ENCODE peak calls at places on chromosomes 4 and X, in six cellular contexts. One of them, this sample, is unnamed.

GRCh38 chr4:52641853-52642563 is 17.1 kb downstream of the USP46 start:
- DNase-seq in SK-N-SH: no peak
- DNase-seq in neural progenitor cell: no peak
- DNase-seq in PC-3: peak
- DNase-seq in HCT116: peak
- DNase-seq in GM23248: peak
- DNase-seq in this sample: no peak

GRCh38 chr4:8305851-8306361 is 36.4 kb downstream of the HTRA3 start:
- DNase-seq in SK-N-SH: no peak
- DNase-seq in GM23248: no peak
- DNase-seq in HCT116: no peak
- DNase-seq in PC-3: no peak
- DNase-seq in neural progenitor cell: no peak
- DNase-seq in this sample: no peak

GRCh38 chrX:45668686-45669443 is 468.2 kb upstream of the DIPK2B start:
- DNase-seq in PC-3: peak
- DNase-seq in GM23248: peak
- DNase-seq in HCT116: peak
- DNase-seq in SK-N-SH: no peak
- DNase-seq in neural progenitor cell: no peak
- DNase-seq in this sample: no peak

GRCh38 chr4:72911316-72911715 is 158.2 kb downstream of the COX18 start:
- DNase-seq in SK-N-SH: no peak
- DNase-seq in neural progenitor cell: no peak
- DNase-seq in PC-3: no peak
- DNase-seq in GM23248: no peak
- DNase-seq in HCT116: no peak
- DNase-seq in this sample: no peak

GRCh38 chrX:70030242-70030823 is 19.4 kb downstream of the AWAT2 start:
- DNase-seq in SK-N-SH: peak
- DNase-seq in GM23248: peak
- DNase-seq in neural progenitor cell: peak
- DNase-seq in HCT116: peak
- DNase-seq in PC-3: peak
- DNase-seq in this sample: peak

GRCh38 chr4:117331817-117332216 is 246.4 kb upstream of the TRAM1L1 start:
- DNase-seq in neural progenitor cell: no peak
- DNase-seq in SK-N-SH: no peak
- DNase-seq in PC-3: no peak
- DNase-seq in HCT116: no peak
- DNase-seq in GM23248: no peak
- DNase-seq in this sample: no peak

GRCh38 chr4:17324431-17324830 is 187.5 kb downstream of the QDPR start:
- DNase-seq in neural progenitor cell: peak
- DNase-seq in SK-N-SH: peak
- DNase-seq in PC-3: peak
- DNase-seq in HCT116: peak
- DNase-seq in GM23248: peak
- DNase-seq in this sample: peak

GRCh38 chr4:39126256-39127095 is 55.9 kb upstream of the WDR19 start:
- DNase-seq in HCT116: no peak
- DNase-seq in GM23248: no peak
- DNase-seq in SK-N-SH: no peak
- DNase-seq in PC-3: no peak
- DNase-seq in neural progenitor cell: no peak
- DNase-seq in this sample: no peak

GRCh38 chrX:120299928-120300327 is 11.3 kb downstream of the TMEM255A start:
- DNase-seq in neural progenitor cell: peak
- DNase-seq in GM23248: no peak
- DNase-seq in HCT116: no peak
- DNase-seq in SK-N-SH: no peak
- DNase-seq in PC-3: peak
- DNase-seq in this sample: no peak

GRCh38 chrX:38154340-38154739 is 66.3 kb downstream of the SRPX start:
- DNase-seq in PC-3: no peak
- DNase-seq in SK-N-SH: no peak
- DNase-seq in HCT116: no peak
- DNase-seq in GM23248: no peak
- DNase-seq in neural progenitor cell: no peak
- DNase-seq in this sample: no peak

GRCh38 chr4:73815145-73815544 is 21.3 kb upstream of the CXCL6 start:
- DNase-seq in PC-3: peak
- DNase-seq in HCT116: no peak
- DNase-seq in SK-N-SH: no peak
- DNase-seq in neural progenitor cell: no peak
- DNase-seq in GM23248: no peak
- DNase-seq in this sample: no peak

GRCh38 chrX:73448379-73448778 is 1.5 kb downstream of the CDX4 start:
- DNase-seq in GM23248: peak
- DNase-seq in neural progenitor cell: peak
- DNase-seq in PC-3: no peak
- DNase-seq in SK-N-SH: no peak
- DNase-seq in HCT116: no peak
- DNase-seq in this sample: no peak

GRCh38 chrX:24148118-24148517 is 1.4 kb upstream of the ZFX start:
- DNase-seq in GM23248: no peak
- DNase-seq in neural progenitor cell: no peak
- DNase-seq in HCT116: no peak
- DNase-seq in SK-N-SH: no peak
- DNase-seq in PC-3: no peak
- DNase-seq in this sample: no peak

GRCh38 chr4:155759372-155760252 is 791 bp downstream of the GUCY1B1 start:
- DNase-seq in GM23248: peak
- DNase-seq in SK-N-SH: peak
- DNase-seq in PC-3: peak
- DNase-seq in neural progenitor cell: peak
- DNase-seq in HCT116: no peak
- DNase-seq in this sample: peak

GRCh38 chr4:78784255-78784654 is 8.1 kb downstream of the BMP2K start:
- DNase-seq in neural progenitor cell: peak
- DNase-seq in GM23248: peak
- DNase-seq in HCT116: no peak
- DNase-seq in PC-3: no peak
- DNase-seq in SK-N-SH: no peak
- DNase-seq in this sample: no peak

GRCh38 chrX:79477691-79478090 is 110.6 kb upstream of the ITM2A start:
- DNase-seq in HCT116: no peak
- DNase-seq in GM23248: no peak
- DNase-seq in PC-3: peak
- DNase-seq in SK-N-SH: no peak
- DNase-seq in neural progenitor cell: no peak
- DNase-seq in this sample: no peak

GRCh38 chrX:39895228-39896110 is 202.3 kb downstream of the BCOR start:
- DNase-seq in SK-N-SH: no peak
- DNase-seq in neural progenitor cell: no peak
- DNase-seq in PC-3: peak
- DNase-seq in HCT116: no peak
- DNase-seq in GM23248: peak
- DNase-seq in this sample: no peak

GRCh38 chrX:39891781-39892180 is 206.0 kb downstream of the BCOR start:
- DNase-seq in HCT116: no peak
- DNase-seq in GM23248: no peak
- DNase-seq in neural progenitor cell: no peak
- DNase-seq in PC-3: peak
- DNase-seq in SK-N-SH: no peak
- DNase-seq in this sample: no peak

GRCh38 chrX:39894626-39895025 is 203.1 kb downstream of the BCOR start:
- DNase-seq in neural progenitor cell: no peak
- DNase-seq in HCT116: no peak
- DNase-seq in PC-3: peak
- DNase-seq in SK-N-SH: no peak
- DNase-seq in GM23248: no peak
- DNase-seq in this sample: peak

GRCh38 chrX:39890807-39891206 is 207.0 kb downstream of the BCOR start:
- DNase-seq in HCT116: no peak
- DNase-seq in GM23248: no peak
- DNase-seq in PC-3: no peak
- DNase-seq in SK-N-SH: no peak
- DNase-seq in neural progenitor cell: no peak
- DNase-seq in this sample: no peak

GRCh38 chrX:39893417-39894338 is 204.1 kb downstream of the BCOR start:
- DNase-seq in neural progenitor cell: no peak
- DNase-seq in HCT116: no peak
- DNase-seq in SK-N-SH: no peak
- DNase-seq in PC-3: no peak
- DNase-seq in GM23248: no peak
- DNase-seq in this sample: no peak
- H3K4me2 ChIP-seq in neural progenitor cell: no peak
- H3K4me2 ChIP-seq in HCT116: no peak
- H3K4me2 ChIP-seq in SK-N-SH: no peak
- H3K4me2 ChIP-seq in PC-3: peak
- H3K4me2 ChIP-seq in GM23248: no peak
- H3K4me2 ChIP-seq in this sample: no peak

GRCh38 chrX:49237060-49237459 is 1.8 kb downstream of the CCDC22 start:
- DNase-seq in GM23248: no peak
- DNase-seq in SK-N-SH: no peak
- DNase-seq in PC-3: no peak
- DNase-seq in HCT116: no peak
- DNase-seq in neural progenitor cell: no peak
- DNase-seq in this sample: no peak
- TF ChIP-seq EZH2phosphoT487 in GM23248: no peak
- TF ChIP-seq EZH2phosphoT487 in SK-N-SH: no peak
- TF ChIP-seq EZH2phosphoT487 in PC-3: no peak
- TF ChIP-seq EZH2phosphoT487 in HCT116: no peak
- TF ChIP-seq EZH2phosphoT487 in neural progenitor cell: no peak
- TF ChIP-seq EZH2phosphoT487 in this sample: no peak

DNA sequence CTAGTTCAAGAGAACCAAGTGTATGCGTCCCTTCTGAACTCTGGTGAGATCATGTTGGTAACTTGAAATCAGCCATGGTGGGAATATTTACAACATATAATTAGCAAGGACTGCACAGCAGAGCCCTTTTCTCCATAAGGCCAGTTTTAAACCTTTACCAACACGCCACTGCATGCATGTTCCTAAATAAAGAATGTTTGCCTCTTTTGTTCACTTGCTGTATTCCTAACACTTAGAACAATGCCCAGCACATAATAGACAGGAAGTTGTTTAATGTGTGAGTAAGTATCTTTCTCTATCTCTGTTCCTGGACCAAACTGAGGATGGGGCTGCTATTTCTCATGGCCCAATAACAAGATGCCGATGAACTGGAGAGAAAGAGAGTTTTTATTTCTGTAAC is 51.2 kb upstream of the IL21 start:
- DNase-seq in GM23248: no peak
- DNase-seq in HCT116: no peak
- DNase-seq in PC-3: no peak
- DNase-seq in SK-N-SH: no peak
- DNase-seq in neural progenitor cell: no peak
- DNase-seq in this sample: no peak
- H3K4me2 ChIP-seq in GM23248: no peak
- H3K4me2 ChIP-seq in HCT116: no peak
- H3K4me2 ChIP-seq in PC-3: no peak
- H3K4me2 ChIP-seq in SK-N-SH: no peak
- H3K4me2 ChIP-seq in neural progenitor cell: no peak
- H3K4me2 ChIP-seq in this sample: no peak

GRCh38 chr4:762211-763190 is 56.9 kb downstream of the PCGF3 start:
- DNase-seq in PC-3: peak
- DNase-seq in HCT116: no peak
- DNase-seq in SK-N-SH: peak
- DNase-seq in GM23248: peak
- DNase-seq in neural progenitor cell: no peak
- DNase-seq in this sample: peak
- TF ChIP-seq EZH2phosphoT487 in PC-3: no peak
- TF ChIP-seq EZH2phosphoT487 in HCT116: no peak
- TF ChIP-seq EZH2phosphoT487 in SK-N-SH: no peak
- TF ChIP-seq EZH2phosphoT487 in GM23248: no peak
- TF ChIP-seq EZH2phosphoT487 in neural progenitor cell: no peak
- TF ChIP-seq EZH2phosphoT487 in this sample: no peak

GRCh38 chrX:2715066-2715600 is 24.0 kb downstream of the CD99 start:
- DNase-seq in neural progenitor cell: no peak
- DNase-seq in PC-3: no peak
- DNase-seq in GM23248: no peak
- DNase-seq in SK-N-SH: no peak
- DNase-seq in HCT116: no peak
- DNase-seq in this sample: no peak
- H3K4me2 ChIP-seq in neural progenitor cell: no peak
- H3K4me2 ChIP-seq in PC-3: no peak
- H3K4me2 ChIP-seq in GM23248: no peak
- H3K4me2 ChIP-seq in SK-N-SH: no peak
- H3K4me2 ChIP-seq in HCT116: no peak
- H3K4me2 ChIP-seq in this sample: no peak

GRCh38 chrX:100098660-100099375 is 311.3 kb downstream of the PCDH19 start:
- DNase-seq in SK-N-SH: no peak
- DNase-seq in PC-3: no peak
- DNase-seq in GM23248: peak
- DNase-seq in neural progenitor cell: no peak
- DNase-seq in HCT116: no peak
- DNase-seq in this sample: no peak
- TF ChIP-seq EZH2phosphoT487 in SK-N-SH: no peak
- TF ChIP-seq EZH2phosphoT487 in PC-3: no peak
- TF ChIP-seq EZH2phosphoT487 in GM23248: no peak
- TF ChIP-seq EZH2phosphoT487 in neural progenitor cell: no peak
- TF ChIP-seq EZH2phosphoT487 in HCT116: no peak
- TF ChIP-seq EZH2phosphoT487 in this sample: no peak

This sample was measured in hepatocyte.